ENCODE peak calls at places on chromosomes 2 and 18, in five cellular contexts. One of them, this sample, is unnamed.

GRCh38 chr2:40372278-40372580 is 79.7 kb downstream of the SLC8A1 start:
- DNase-seq in K562: no peak
- DNase-seq in HepG2: no peak
- DNase-seq in GM12878: no peak
- DNase-seq in H1: no peak
- DNase-seq in this sample: no peak

GRCh38 chr2:211512746-211513145 is 956.3 kb downstream of the CPS1 start:
- DNase-seq in K562: no peak
- DNase-seq in HepG2: no peak
- DNase-seq in GM12878: no peak
- DNase-seq in H1: no peak
- DNase-seq in this sample: no peak

GRCh38 chr2:174259981-174260380 is 11.6 kb upstream of the OLA1 start:
- DNase-seq in K562: no peak
- DNase-seq in HepG2: no peak
- DNase-seq in GM12878: no peak
- DNase-seq in H1: no peak
- DNase-seq in this sample: no peak

GRCh38 chr2:25000503-25001328 is 29.0 kb upstream of the DNAJC27 start:
- DNase-seq in K562: no peak
- DNase-seq in HepG2: no peak
- DNase-seq in GM12878: no peak
- DNase-seq in H1: no peak
- DNase-seq in this sample: no peak

GRCh38 chr2:240556553-240557100 is 1.2 kb downstream of the ANKMY1 start:
- DNase-seq in K562: peak
- DNase-seq in HepG2: peak
- DNase-seq in GM12878: no peak
- DNase-seq in H1: peak
- DNase-seq in this sample: no peak

GRCh38 chr2:222451270-222451674 is 26.9 kb downstream of the SGPP2 start:
- DNase-seq in K562: no peak
- DNase-seq in HepG2: no peak
- DNase-seq in GM12878: peak
- DNase-seq in H1: no peak
- DNase-seq in this sample: no peak

GRCh38 chr2:54999182-54999581 is 51.1 kb downstream of the RTN4 start:
- DNase-seq in K562: no peak
- DNase-seq in HepG2: no peak
- DNase-seq in GM12878: no peak
- DNase-seq in H1: no peak
- DNase-seq in this sample: no peak

GRCh38 chr2:170224692-170225091 is 46.7 kb downstream of the MYO3B start:
- DNase-seq in K562: no peak
- DNase-seq in HepG2: no peak
- DNase-seq in GM12878: no peak
- DNase-seq in H1: no peak
- DNase-seq in this sample: no peak

GRCh38 chr18:10923671-10924070 is 225.7 kb downstream of the PIEZO2 start:
- DNase-seq in K562: no peak
- DNase-seq in HepG2: no peak
- DNase-seq in GM12878: no peak
- DNase-seq in H1: no peak
- DNase-seq in this sample: no peak

GRCh38 chr18:33830210-33830609 is 252.2 kb downstream of the ASXL3 start:
- DNase-seq in K562: no peak
- DNase-seq in HepG2: no peak
- DNase-seq in GM12878: no peak
- DNase-seq in H1: no peak
- DNase-seq in this sample: no peak

GRCh38 chr2:47594656-47595055 is 188.3 kb upstream of the MSH6 start:
- DNase-seq in K562: no peak
- DNase-seq in HepG2: no peak
- DNase-seq in GM12878: no peak
- DNase-seq in H1: no peak
- DNase-seq in this sample: no peak

GRCh38 chr2:68157002-68157401 is 686 bp upstream of the PNO1 start:
- DNase-seq in K562: peak
- DNase-seq in HepG2: no peak
- DNase-seq in GM12878: no peak
- DNase-seq in H1: no peak
- DNase-seq in this sample: no peak

GRCh38 chr18:46833899-46834298 is 77.0 kb upstream of the ST8SIA5 start:
- DNase-seq in K562: no peak
- DNase-seq in HepG2: no peak
- DNase-seq in GM12878: no peak
- DNase-seq in H1: no peak
- DNase-seq in this sample: no peak

GRCh38 chr2:28335666-28336065 is 57.0 kb upstream of the FOSL2 start:
- DNase-seq in K562: no peak
- DNase-seq in HepG2: no peak
- DNase-seq in GM12878: no peak
- DNase-seq in H1: no peak
- DNase-seq in this sample: no peak

GRCh38 chr2:216632952-216633615 is at the start of gene IGFBP2:
- DNase-seq in K562: no peak
- DNase-seq in HepG2: no peak
- DNase-seq in GM12878: no peak
- DNase-seq in H1: peak
- DNase-seq in this sample: peak

GRCh38 chr18:11570770-11571169 is 38.6 kb upstream of the SLC35G4 start:
- DNase-seq in K562: no peak
- DNase-seq in HepG2: no peak
- DNase-seq in GM12878: no peak
- DNase-seq in H1: no peak
- DNase-seq in this sample: no peak

GRCh38 chr2:226797289-226797988 is 2.2 kb downstream of the IRS1 start:
- DNase-seq in K562: no peak
- DNase-seq in HepG2: no peak
- DNase-seq in GM12878: no peak
- DNase-seq in H1: no peak
- DNase-seq in this sample: no peak

GRCh38 chr2:12534646-12535263 is 182.0 kb upstream of the TRIB2 start:
- DNase-seq in K562: no peak
- DNase-seq in HepG2: no peak
- DNase-seq in GM12878: no peak
- DNase-seq in H1: no peak
- DNase-seq in this sample: peak

GRCh38 chr2:222105046-222105445 is 193.8 kb downstream of the PAX3 start:
- DNase-seq in K562: no peak
- DNase-seq in HepG2: no peak
- DNase-seq in GM12878: no peak
- DNase-seq in H1: no peak
- DNase-seq in this sample: no peak

GRCh38 chr2:165791811-165792454 is 2.1 kb downstream of the GALNT3 start:
- DNase-seq in K562: no peak
- DNase-seq in HepG2: no peak
- DNase-seq in GM12878: no peak
- DNase-seq in H1: no peak
- DNase-seq in this sample: no peak

GRCh38 chr2:193900292-193900691 is 1705.6 kb upstream of the TMEFF2 start:
- DNase-seq in K562: no peak
- DNase-seq in HepG2: no peak
- DNase-seq in GM12878: no peak
- DNase-seq in H1: no peak
- DNase-seq in this sample: no peak

GRCh38 chr2:206324869-206325268 is 50.4 kb downstream of the ZDBF2 start:
- DNase-seq in K562: no peak
- DNase-seq in HepG2: no peak
- DNase-seq in GM12878: no peak
- DNase-seq in H1: no peak
- DNase-seq in this sample: no peak

GRCh38 chr2:43075054-43075593 is 151.3 kb downstream of the ZFP36L2 start:
- DNase-seq in K562: no peak
- DNase-seq in HepG2: peak
- DNase-seq in GM12878: no peak
- DNase-seq in H1: no peak
- DNase-seq in this sample: no peak

GRCh38 chr2:160510617-160511016 is 17.0 kb upstream of the RBMS1 start:
- DNase-seq in K562: no peak
- DNase-seq in HepG2: no peak
- DNase-seq in GM12878: no peak
- DNase-seq in H1: no peak
- DNase-seq in this sample: no peak

GRCh38 chr18:5455644-5456043 is 88.2 kb downstream of the EPB41L3 start:
- DNase-seq in K562: no peak
- DNase-seq in HepG2: no peak
- DNase-seq in GM12878: no peak
- DNase-seq in H1: no peak
- DNase-seq in this sample: no peak

GRCh38 chr2:96118698-96119388 is 2.5 kb upstream of the ADRA2B start:
- DNase-seq in K562: no peak
- DNase-seq in HepG2: no peak
- DNase-seq in GM12878: no peak
- DNase-seq in H1: no peak
- DNase-seq in this sample: no peak

GRCh38 chr2:11750422-11750821 is 4.0 kb downstream of the LPIN1 start:
- DNase-seq in K562: no peak
- DNase-seq in HepG2: no peak
- DNase-seq in GM12878: peak
- DNase-seq in H1: no peak
- DNase-seq in this sample: no peak

GRCh38 chr2:200730302-200730701 is 81.4 kb upstream of the BZW1 start:
- DNase-seq in K562: no peak
- DNase-seq in HepG2: no peak
- DNase-seq in GM12878: no peak
- DNase-seq in H1: no peak
- DNase-seq in this sample: no peak

GRCh38 chr2:176067587-176068002 is 16.2 kb downstream of the EVX2 start:
- DNase-seq in K562: no peak
- DNase-seq in HepG2: no peak
- DNase-seq in GM12878: no peak
- DNase-seq in H1: no peak
- DNase-seq in this sample: no peak
- H2AFZ ChIP-seq in K562: peak
- H2AFZ ChIP-seq in HepG2: no peak
- H2AFZ ChIP-seq in GM12878: no peak
- H2AFZ ChIP-seq in H1: no peak
- H2AFZ ChIP-seq in this sample: no peak

DNA sequence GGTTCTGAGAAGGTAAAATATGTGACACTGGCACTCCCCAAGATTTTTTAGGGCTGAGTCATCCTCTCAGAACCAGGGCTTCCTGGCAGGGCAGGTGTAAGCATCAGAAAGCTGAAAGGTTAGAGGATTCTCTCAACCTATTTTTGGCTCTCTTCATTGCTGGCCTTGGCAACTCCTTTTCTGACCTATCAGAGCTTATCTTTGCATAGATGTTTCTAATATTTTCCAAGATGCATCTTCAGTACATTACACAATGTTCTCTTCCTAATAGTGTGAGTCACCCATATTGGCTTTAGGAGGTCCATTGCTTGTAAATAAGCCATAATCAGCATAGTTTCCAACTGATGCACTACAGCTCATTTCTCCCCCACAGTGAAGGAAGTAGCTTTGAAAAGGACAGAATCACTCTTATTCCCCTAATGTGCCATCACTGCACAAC is 2008.4 kb upstream of the PIK3C3 start:
- DNase-seq in K562: no peak
- DNase-seq in HepG2: no peak
- DNase-seq in GM12878: no peak
- DNase-seq in H1: no peak
- DNase-seq in this sample: peak
- TF ChIP-seq SP1 in K562: no peak
- TF ChIP-seq SP1 in HepG2: no peak
- TF ChIP-seq SP1 in GM12878: no peak
- TF ChIP-seq SP1 in H1: no peak
- TF ChIP-seq SP1 in this sample: peak

DNA sequence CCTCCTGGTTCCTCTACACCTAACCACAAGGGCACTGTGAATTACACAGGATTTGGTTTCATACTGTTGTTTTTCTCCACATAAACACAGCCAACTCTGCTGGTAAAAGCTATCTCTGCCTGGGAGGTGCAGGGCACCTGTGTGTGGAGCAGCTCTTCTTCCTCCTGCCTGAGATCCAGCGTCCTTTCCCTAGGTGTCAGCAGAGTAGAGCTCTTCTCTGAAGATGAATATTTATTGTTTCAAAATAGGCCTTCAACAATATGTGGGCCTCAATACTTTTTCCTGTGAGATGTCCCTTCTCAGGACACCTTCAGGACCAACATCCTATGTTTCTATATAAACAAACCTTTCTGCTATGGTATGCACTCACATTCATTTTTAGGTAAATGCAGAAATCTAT is 573.9 kb upstream of the ID2 start:
- DNase-seq in K562: no peak
- DNase-seq in HepG2: no peak
- DNase-seq in GM12878: no peak
- DNase-seq in H1: no peak
- DNase-seq in this sample: no peak
- H2AFZ ChIP-seq in K562: no peak
- H2AFZ ChIP-seq in HepG2: no peak
- H2AFZ ChIP-seq in GM12878: no peak
- H2AFZ ChIP-seq in H1: peak
- H2AFZ ChIP-seq in this sample: no peak

DNA sequence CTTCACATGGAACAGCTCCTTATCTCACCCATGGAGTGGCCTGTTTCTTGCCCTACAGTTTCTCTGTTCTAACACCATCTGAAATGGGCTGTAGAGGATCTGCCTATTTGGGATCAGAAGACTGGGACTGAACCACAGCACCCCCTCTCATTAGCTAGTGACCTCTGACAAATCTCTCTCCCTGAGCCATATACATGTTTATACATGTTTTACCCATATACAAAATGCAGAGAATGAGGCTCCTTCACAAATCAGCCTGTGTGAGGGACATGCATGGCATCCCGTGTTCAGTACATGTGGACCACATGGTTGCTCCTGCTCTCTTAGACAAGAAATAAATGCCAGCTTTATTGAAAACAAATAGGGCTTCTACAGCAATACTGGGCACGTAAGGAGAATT is 282.7 kb downstream of the ALK start:
- DNase-seq in K562: no peak
- DNase-seq in HepG2: no peak
- DNase-seq in GM12878: no peak
- DNase-seq in H1: no peak
- DNase-seq in this sample: no peak
- TF ChIP-seq SP1 in K562: no peak
- TF ChIP-seq SP1 in HepG2: no peak
- TF ChIP-seq SP1 in GM12878: no peak
- TF ChIP-seq SP1 in H1: no peak
- TF ChIP-seq SP1 in this sample: no peak

GRCh38 chr2:53473762-53474161 is 293.8 kb upstream of the CHAC2 start:
- DNase-seq in K562: no peak
- DNase-seq in HepG2: no peak
- DNase-seq in GM12878: no peak
- DNase-seq in H1: no peak
- DNase-seq in this sample: no peak
- H2AFZ ChIP-seq in K562: no peak
- H2AFZ ChIP-seq in HepG2: no peak
- H2AFZ ChIP-seq in GM12878: no peak
- H2AFZ ChIP-seq in H1: no peak
- H2AFZ ChIP-seq in this sample: no peak

GRCh38 chr18:25164837-25165791 is 186.9 kb downstream of the ZNF521 start:
- DNase-seq in K562: no peak
- DNase-seq in HepG2: peak
- DNase-seq in GM12878: no peak
- DNase-seq in H1: no peak
- DNase-seq in this sample: no peak
- TF ChIP-seq SP1 in K562: no peak
- TF ChIP-seq SP1 in HepG2: no peak
- TF ChIP-seq SP1 in GM12878: no peak
- TF ChIP-seq SP1 in H1: no peak
- TF ChIP-seq SP1 in this sample: no peak